ENCODE peak calls at places on chromosomes 7 and 10, in eight cellular contexts. J, H, Z, D, S, Q, M and F are unnamed samples.

GRCh38 chr7:85125679-85126078 is 61.2 kb downstream of the SEMA3D start:
- DNase-seq in J (peak), H (peak), Z (no peak), D (no peak), S (no peak), Q (no peak), M (peak), F (no peak)

GRCh38 chr7:78334027-78334825 is 535.7 kb downstream of the PHTF2 start:
- DNase-seq in J (no peak), H (no peak), Z (no peak), D (no peak), S (no peak), Q (no peak), M (no peak), F (no peak)

GRCh38 chr10:71729023-71729649 is 9.6 kb upstream of the C10orf105 start:
- DNase-seq in J (peak), H (no peak), Z (peak), D (no peak), S (peak), Q (peak), M (no peak), F (no peak)

GRCh38 chr7:4931932-4932331 is 27.1 kb downstream of the MMD2 start:
- DNase-seq in J (no peak), H (no peak), Z (no peak), D (no peak), S (peak), Q (no peak), M (no peak), F (no peak)

GRCh38 chr10:43819464-43820225 is 171.0 kb upstream of the ZNF32 start:
- DNase-seq in J (no peak), H (no peak), Z (no peak), D (no peak), S (no peak), Q (no peak), M (no peak), F (no peak)

GRCh38 chr7:6015917-6016652 is 7.0 kb downstream of the AIMP2 start:
- DNase-seq in J (peak), H (peak), Z (peak), D (no peak), S (no peak), Q (peak), M (peak), F (peak)

GRCh38 chr10:15385552-15386455 is 14.7 kb upstream of the FAM171A1 start:
- DNase-seq in J (no peak), H (no peak), Z (no peak), D (no peak), S (no peak), Q (no peak), M (no peak), F (no peak)

GRCh38 chr7:24035653-24036414 is 248.2 kb upstream of the NPY start:
- DNase-seq in J (peak), H (no peak), Z (no peak), D (no peak), S (no peak), Q (no peak), M (peak), F (no peak)

GRCh38 chr10:100775346-100775745 is 30.0 kb downstream of the PAX2 start:
- DNase-seq in J (no peak), H (peak), Z (no peak), D (no peak), S (no peak), Q (no peak), M (peak), F (no peak)

GRCh38 chr10:101356132-101356531 is 2.2 kb downstream of the BTRC start:
- DNase-seq in J (no peak), H (no peak), Z (no peak), D (no peak), S (no peak), Q (no peak), M (no peak), F (no peak)

GRCh38 chr10:11684717-11685645 is 57.2 kb upstream of the ECHDC3 start:
- DNase-seq in J (peak), H (peak), Z (peak), D (peak), S (peak), Q (peak), M (peak), F (peak)
- H3K4me3 ChIP-seq in J (peak), H (peak), Z (peak), D (peak), S (peak), Q (peak), M (peak), F (peak)

GRCh38 chr7:140924821-140925421 is at the start of gene BRAF:
- DNase-seq in J (peak), H (peak), Z (peak), D (peak), S (peak), Q (peak), M (peak), F (peak)

GRCh38 chr7:140924019-140924820 is 509 bp downstream of the BRAF start:
- DNase-seq in J (peak), H (peak), Z (peak), D (peak), S (peak), Q (peak), M (peak), F (peak)

GRCh38 chr7:140923358-140924006 is 1.2 kb downstream of the BRAF start:
- DNase-seq in J (peak), H (peak), Z (no peak), D (no peak), S (peak), Q (peak), M (peak), F (peak)

GRCh38 chr7:140920745-140921144 is 4.0 kb downstream of the BRAF start:
- DNase-seq in J (no peak), H (no peak), Z (no peak), D (no peak), S (no peak), Q (no peak), M (no peak), F (no peak)

GRCh38 chr7:140922741-140923345 is 1.9 kb downstream of the BRAF start:
- DNase-seq in J (no peak), H (no peak), Z (no peak), D (no peak), S (no peak), Q (no peak), M (no peak), F (no peak)
- H3K4me3 ChIP-seq in J (peak), H (peak), Z (no peak), D (no peak), S (peak), Q (peak), M (peak), F (no peak)

GRCh38 chr7:32250494-32251260 is 180.5 kb upstream of the PDE1C start:
- DNase-seq in J (no peak), H (no peak), Z (no peak), D (no peak), S (no peak), Q (no peak), M (no peak), F (no peak)
- H3K4me3 ChIP-seq in J (no peak), H (no peak), Z (no peak), D (no peak), S (no peak), Q (no peak), M (no peak), F (no peak)

GRCh38 chr10:104067525-104067924 is 18.2 kb downstream of the COL17A1 start:
- DNase-seq in J (no peak), H (no peak), Z (no peak), D (no peak), S (no peak), Q (no peak), M (no peak), F (no peak)
- H3K4me3 ChIP-seq in J (no peak), H (no peak), Z (no peak), D (no peak), S (no peak), Q (no peak), M (no peak), F (no peak)